ENCODE peak calls at places on chromosomes 4 and X, in seven cellular contexts. L is activated B cell treated with CpG ODN at 0.5 μM for 24 hours, S is omental fat pad, U is bronchial epithelial cell, K is tibial artery, Y is pancreas, M is NB4. C is an unnamed sample.

GRCh38 chrX:54633641-54634040 is 103.6 kb downstream of the GNL3L start:
- DNase-seq in M (no peak), Y (no peak), S (no peak), L (no peak), U (no peak), K (no peak), C (no peak)

GRCh38 chrX:2243913-2244460 is 256.8 kb downstream of the DHRSX start:
- DNase-seq in L (no peak), Y (no peak), M (no peak), S (no peak), K (no peak), U (no peak), C (no peak)

GRCh38 chrX:148333989-148334388 is 166.4 kb upstream of the AFF2 start:
- DNase-seq in M (no peak), U (no peak), L (no peak), K (no peak), Y (no peak), S (no peak), C (no peak)

GRCh38 chr4:66949424-66949823 is 595.9 kb downstream of the CENPC start:
- DNase-seq in S (no peak), M (peak), U (no peak), Y (no peak), K (no peak), L (no peak), C (no peak)

GRCh38 chrX:17028381-17028780 is 81.9 kb downstream of the REPS2 start:
- DNase-seq in M (no peak), K (no peak), S (no peak), U (no peak), L (no peak), Y (no peak), C (no peak)

GRCh38 chr4:958836-959337 is 14.5 kb downstream of the DGKQ start:
- DNase-seq in Y (no peak), L (no peak), U (no peak), S (no peak), M (no peak), K (peak), C (no peak)

GRCh38 chrX:23699636-23700194 is 32.4 kb downstream of the PRDX4 start:
- DNase-seq in U (no peak), K (no peak), M (peak), Y (no peak), S (peak), L (peak), C (no peak)

GRCh38 chr4:831483-831805 is 5.5 kb upstream of the CPLX1 start:
- DNase-seq in S (no peak), Y (no peak), L (no peak), U (no peak), M (no peak), K (no peak), C (no peak)

GRCh38 chrX:13123857-13124345 is 79.5 kb upstream of the FAM9C start:
- DNase-seq in U (no peak), K (no peak), Y (no peak), L (no peak), M (no peak), S (no peak), C (no peak)

GRCh38 chrX:80755174-80755573 is 54.5 kb downstream of the BRWD3 start:
- DNase-seq in S (no peak), Y (no peak), M (no peak), K (no peak), L (no peak), U (no peak), C (no peak)
- TF ChIP-seq CTCF in S (no peak), Y (no peak), M (no peak), K (no peak), L (no peak), U (no peak), C (no peak)

DNA sequence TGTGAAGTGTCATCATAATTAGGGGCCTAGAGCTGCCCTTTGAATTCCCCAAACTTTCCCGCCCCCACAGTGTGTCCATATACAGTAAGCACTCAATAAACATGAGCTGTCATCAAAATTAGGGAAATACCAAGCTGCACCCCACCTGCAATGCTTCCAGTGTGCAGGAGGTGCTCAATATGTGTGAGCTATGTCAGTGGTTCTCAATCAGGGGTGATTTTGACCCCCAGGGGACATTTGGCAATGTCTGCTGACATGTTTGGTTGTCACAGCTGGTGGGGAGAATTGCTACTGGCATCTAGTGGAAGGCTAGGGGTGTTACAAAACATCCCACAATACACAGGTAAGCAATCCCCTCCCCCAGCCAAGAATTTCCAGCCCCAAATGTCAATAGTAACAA is 750 bp downstream of the CFP start:
- DNase-seq in Y (no peak), S (no peak), M (peak), U (peak), L (no peak), K (no peak), C (no peak)
- TF ChIP-seq CTCF in Y (no peak), S (no peak), M (peak), U (peak), L (no peak), K (no peak), C (no peak)

DNA sequence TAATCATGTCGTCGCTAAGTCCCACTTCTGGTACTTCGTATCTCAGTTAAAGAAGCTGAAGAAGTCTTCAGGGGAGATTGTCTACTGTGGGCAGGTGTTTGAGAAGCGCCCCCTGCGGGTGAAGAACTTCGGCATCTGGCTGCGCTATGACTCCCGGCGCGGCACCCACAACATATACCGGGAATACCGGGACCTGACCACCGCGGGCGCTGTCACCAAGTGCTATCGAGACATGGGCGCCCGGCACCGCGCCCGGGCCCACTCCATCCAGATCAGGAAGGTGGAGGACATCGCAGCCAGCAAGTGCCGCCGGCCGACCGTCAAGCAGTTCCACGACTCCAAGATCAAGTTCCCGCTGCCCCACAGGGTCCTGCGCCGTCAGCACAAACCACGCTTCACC is 11.3 kb downstream of the PNCK start:
- DNase-seq in U (peak), Y (peak), S (peak), M (peak), K (no peak), L (peak), C (peak)
- TF ChIP-seq CTCF in U (peak), Y (peak), S (no peak), M (peak), K (peak), L (no peak), C (peak)

DNA sequence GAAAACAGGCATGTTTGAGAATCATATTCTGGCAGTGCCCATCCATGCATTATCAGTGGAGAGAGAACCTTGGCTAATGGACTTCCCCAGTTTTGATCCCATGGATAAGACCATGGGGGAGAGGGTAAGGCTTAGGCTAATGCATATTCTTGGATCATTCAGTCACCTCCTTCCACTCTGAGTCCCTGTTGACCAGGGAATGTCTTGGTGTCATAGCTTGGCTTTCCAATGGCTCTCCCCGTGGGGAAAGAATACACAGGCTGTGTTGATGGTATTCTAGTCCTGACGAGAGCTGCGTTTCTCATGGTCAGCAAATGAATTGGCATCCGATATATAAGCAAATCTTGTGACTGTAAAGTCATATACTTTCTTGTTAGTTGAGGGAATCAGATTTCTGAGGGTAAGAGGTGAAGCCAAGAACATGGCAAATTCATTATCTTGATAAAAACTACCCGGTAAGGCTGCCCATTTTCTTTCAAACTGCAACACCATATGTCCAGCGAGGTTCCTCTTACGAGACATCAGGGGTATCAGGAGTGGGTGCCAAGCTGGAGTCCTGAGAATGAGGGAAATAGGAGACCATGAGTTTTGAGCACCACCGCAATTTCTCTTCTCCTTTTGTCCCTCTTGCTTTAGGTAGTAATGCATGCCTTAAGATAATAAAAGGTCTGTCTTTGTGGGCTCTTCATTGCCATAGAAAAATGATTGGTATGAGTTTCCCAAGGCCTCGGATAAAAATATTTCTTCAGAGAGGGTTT is 18.0 kb downstream of the RHOH start:
- DNase-seq in S (no peak), L (no peak), Y (no peak), U (no peak), M (no peak), K (no peak), C (no peak)
- TF ChIP-seq CTCF in S (no peak), L (no peak), Y (no peak), U (no peak), M (no peak), K (no peak), C (no peak)

DNA sequence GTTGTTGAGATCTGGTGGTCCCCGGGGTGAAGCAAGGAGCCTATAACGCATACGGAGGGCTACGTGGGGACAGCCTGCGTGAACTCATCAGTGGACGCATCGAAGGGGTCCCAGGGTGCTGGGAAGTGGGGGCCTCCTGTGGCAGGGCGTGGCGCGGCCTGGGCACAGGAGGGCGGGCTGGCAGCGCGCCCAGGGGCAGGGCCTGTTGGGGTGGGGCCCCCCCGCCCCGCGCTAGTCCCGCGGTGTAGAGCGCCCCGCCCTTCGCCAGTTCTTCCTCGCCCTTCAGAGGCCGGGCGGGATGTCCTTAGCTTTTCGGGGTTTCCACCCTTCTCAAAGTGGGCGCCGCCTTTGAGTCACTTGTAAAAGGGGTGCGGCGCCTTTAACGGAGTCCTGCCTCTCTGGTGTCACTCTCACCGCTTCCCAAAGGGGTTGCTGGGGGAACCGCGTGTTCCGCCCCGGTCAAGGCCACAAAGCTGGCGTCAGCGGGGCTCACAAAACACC is 632 bp downstream of the PLP2 start:
- DNase-seq in M (peak), S (no peak), Y (peak), U (peak), K (peak), L (peak), C (no peak)
- TF ChIP-seq CTCF in M (no peak), S (no peak), Y (no peak), U (no peak), K (no peak), L (no peak), C (no peak)

DNA sequence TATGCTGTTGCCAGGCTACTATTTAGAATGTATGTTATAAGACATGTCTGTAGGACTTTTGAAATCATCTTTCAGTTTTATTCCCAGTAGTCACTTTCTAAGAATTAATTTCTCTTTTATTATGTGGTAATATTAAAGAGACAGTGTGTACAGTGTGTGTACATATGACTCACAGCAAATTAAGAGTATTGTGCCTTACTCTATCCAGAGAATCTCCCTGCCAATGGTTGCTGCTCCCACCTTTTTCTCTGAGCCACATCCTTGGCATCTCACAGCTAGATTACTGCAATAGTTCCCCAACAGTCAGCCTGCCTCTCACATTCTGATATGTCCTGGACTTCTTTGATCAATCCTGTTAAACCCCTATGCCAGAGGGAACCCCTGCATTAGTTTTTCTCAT is 114.5 kb downstream of the ANXA5 start:
- DNase-seq in S (no peak), Y (no peak), U (peak), L (no peak), K (no peak), M (no peak), C (no peak)
- TF ChIP-seq CTCF in S (no peak), Y (no peak), U (no peak), L (no peak), K (no peak), M (no peak), C (no peak)

DNA sequence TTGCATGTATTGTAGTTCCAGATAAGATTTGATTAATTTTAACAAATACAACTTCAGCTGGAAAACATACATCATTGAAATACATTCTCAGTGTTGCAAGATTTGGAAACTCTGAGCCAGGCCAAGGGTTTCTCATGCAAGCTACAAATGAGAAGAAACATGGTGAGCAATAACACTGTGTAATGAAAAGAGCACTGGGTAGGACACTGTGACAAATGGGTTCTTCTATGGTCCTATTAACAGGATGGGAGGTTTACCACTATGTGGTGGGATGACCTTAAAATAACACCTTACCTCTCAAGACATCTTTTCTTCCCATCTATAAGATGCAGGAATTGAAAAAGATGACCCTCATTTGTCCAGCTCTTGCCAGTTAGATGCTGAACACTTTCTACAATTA is 19.6 kb upstream of the NDNF start:
- DNase-seq in K (no peak), U (no peak), L (no peak), Y (no peak), S (no peak), M (no peak), C (no peak)
- TF ChIP-seq CTCF in K (no peak), U (no peak), L (no peak), Y (no peak), S (no peak), M (no peak), C (no peak)